ENCODE peak calls at places on chromosomes 16 and 17, in seven cellular contexts. R is H9, D is IMR-90, B is H1, A is mesenchymal stem cell, M is trophoblast cell, U is mesendoderm. X is an unnamed sample.

GRCh38 chr17:59872351-59872750 is 20.4 kb downstream of the TUBD1 start:
- DNase-seq in R (no peak), D (no peak), B (no peak), A (no peak), M (no peak), U (no peak), X (no peak)

GRCh38 chr16:75029854-75030253 is 31.0 kb downstream of the ZNRF1 start:
- DNase-seq in R (no peak), D (peak), B (no peak), A (peak), M (peak), U (no peak), X (no peak)

GRCh38 chr16:74568961-74569631 is 37.8 kb downstream of the GLG1 start:
- DNase-seq in R (no peak), D (peak), B (no peak), A (peak), M (peak), U (no peak), X (no peak)

GRCh38 chr17:1783834-1784611 is 22.2 kb downstream of the SERPINF1 start:
- DNase-seq in R (no peak), D (peak), B (no peak), A (peak), M (peak), U (peak), X (no peak)

GRCh38 chr17:8122391-8122922 is 1.4 kb downstream of the HES7 start:
- DNase-seq in R (peak), D (peak), B (peak), A (peak), M (peak), U (peak), X (no peak)

GRCh38 chr16:75532791-75533190 is 3.1 kb downstream of the CHST5 start:
- DNase-seq in R (no peak), D (no peak), B (no peak), A (no peak), M (no peak), U (no peak), X (no peak)

GRCh38 chr16:9308300-9309209 is 217.1 kb downstream of the HAPSTR1 start:
- DNase-seq in R (no peak), D (no peak), B (no peak), A (no peak), M (no peak), U (no peak), X (no peak)

GRCh38 chr16:59030923-59031485 is 296.9 kb upstream of the GOT2 start:
- DNase-seq in R (no peak), D (no peak), B (no peak), A (no peak), M (no peak), U (no peak), X (no peak)

GRCh38 chr16:1887711-1888354 is 15.9 kb upstream of the MEIOB start:
- DNase-seq in R (no peak), D (no peak), B (no peak), A (no peak), M (no peak), U (no peak), X (no peak)

GRCh38 chr17:19645608-19646250 is 2.8 kb upstream of the ALDH3A2 start:
- DNase-seq in R (peak), D (no peak), B (peak), A (peak), M (peak), U (peak), X (peak)

GRCh38 chr16:31455601-31456314 is 3.5 kb upstream of the ARMC5 start:
- DNase-seq in R (peak), D (no peak), B (peak), A (no peak), M (peak), U (peak), X (no peak)

GRCh38 chr17:15409721-15410247 is 57.6 kb downstream of the CDRT4 start:
- DNase-seq in R (no peak), D (peak), B (no peak), A (peak), M (peak), U (no peak), X (no peak)

GRCh38 chr17:29116652-29117439 is 63.4 kb downstream of the MYO18A start:
- DNase-seq in R (peak), D (peak), B (peak), A (peak), M (peak), U (peak), X (peak)

GRCh38 chr17:29115906-29116651 is 64.1 kb downstream of the MYO18A start:
- DNase-seq in R (peak), D (peak), B (peak), A (peak), M (peak), U (peak), X (no peak)

GRCh38 chr17:29117440-29117753 is 62.8 kb downstream of the MYO18A start:
- DNase-seq in R (no peak), D (no peak), B (no peak), A (no peak), M (no peak), U (no peak), X (no peak)

GRCh38 chr17:29114141-29114540 is 66.1 kb downstream of the MYO18A start:
- DNase-seq in R (no peak), D (no peak), B (no peak), A (no peak), M (no peak), U (no peak), X (no peak)

DNA sequence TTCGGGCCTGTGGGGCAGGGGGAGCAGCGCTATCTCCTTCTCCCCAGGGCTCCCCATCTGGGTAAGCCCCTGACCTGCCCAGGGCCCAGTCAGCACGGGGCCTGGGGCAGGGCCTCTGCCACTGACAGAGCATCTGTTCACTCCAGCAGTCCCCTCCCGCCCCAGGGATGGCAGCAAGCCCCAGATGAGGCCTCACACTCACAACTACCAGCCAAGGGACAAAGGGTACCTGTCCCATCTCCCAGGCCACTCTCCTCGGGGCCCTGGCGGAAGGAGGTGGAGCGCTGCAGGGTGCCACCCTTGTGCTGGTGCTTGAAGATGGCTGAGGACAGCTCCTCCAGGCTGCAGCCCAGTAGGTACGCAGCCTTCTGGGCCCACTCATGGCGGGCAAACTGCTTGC is 64.8 kb downstream of the MYO18A start:
- DNase-seq in R (no peak), D (no peak), B (no peak), A (no peak), M (no peak), U (no peak), X (no peak)
- H3K18ac ChIP-seq in R (no peak), D (no peak), B (no peak), A (no peak), M (no peak), U (no peak), X (peak)

GRCh38 chr17:46125831-46126230 is 67.4 kb downstream of the KANSL1 start:
- DNase-seq in R (no peak), D (peak), B (no peak), A (no peak), M (peak), U (no peak), X (no peak)

GRCh38 chr17:46126840-46127239 is 66.4 kb downstream of the KANSL1 start:
- DNase-seq in R (no peak), D (no peak), B (no peak), A (no peak), M (no peak), U (no peak), X (no peak)

GRCh38 chr17:46128453-46128852 is 64.8 kb downstream of the KANSL1 start:
- DNase-seq in R (no peak), D (no peak), B (no peak), A (no peak), M (no peak), U (no peak), X (no peak)

GRCh38 chr17:46127524-46127923 is 65.7 kb downstream of the KANSL1 start:
- DNase-seq in R (no peak), D (no peak), B (no peak), A (no peak), M (no peak), U (no peak), X (no peak)

DNA sequence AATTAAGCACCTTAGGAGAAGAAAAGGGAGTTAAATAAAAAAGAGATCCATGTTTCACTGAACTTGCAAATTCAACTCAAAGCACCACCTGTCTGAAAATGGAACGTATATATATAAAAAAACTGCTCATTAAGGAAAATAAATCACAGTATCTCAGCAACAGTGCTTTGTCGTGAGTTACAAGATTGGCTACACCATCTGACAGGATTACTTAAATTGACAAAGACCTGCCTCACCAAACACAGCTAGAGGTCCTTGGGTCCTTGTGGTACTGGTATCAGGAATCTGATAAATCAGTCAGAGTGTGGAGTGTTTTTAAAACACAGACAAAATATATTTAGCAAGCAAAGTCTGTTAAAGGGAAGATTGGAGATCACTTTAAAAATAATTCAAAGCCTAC is 63.9 kb downstream of the KANSL1 start:
- DNase-seq in R (no peak), D (no peak), B (no peak), A (no peak), M (no peak), U (no peak), X (no peak)
- H3K18ac ChIP-seq in R (no peak), D (no peak), B (no peak), A (no peak), M (no peak), U (no peak), X (no peak)

GRCh38 chr16:69503244-69503643 is 62.5 kb upstream of the NFAT5 start:
- DNase-seq in R (no peak), D (no peak), B (no peak), A (no peak), M (no peak), U (no peak), X (no peak)
- H3K18ac ChIP-seq in R (no peak), D (no peak), B (no peak), A (no peak), M (no peak), U (no peak), X (no peak)

GRCh38 chr17:6098466-6099180 is 28.4 kb downstream of the WSCD1 start:
- DNase-seq in R (peak), D (no peak), B (no peak), A (no peak), M (no peak), U (peak), X (no peak)
- H3K18ac ChIP-seq in R (peak), D (no peak), B (peak), A (no peak), M (no peak), U (no peak), X (peak)

GRCh38 chr17:76544123-76544915 is 4.5 kb downstream of the PRCD start:
- DNase-seq in R (peak), D (no peak), B (no peak), A (peak), M (no peak), U (peak), X (no peak)
- H3K18ac ChIP-seq in R (no peak), D (no peak), B (no peak), A (peak), M (no peak), U (peak), X (peak)

DNA sequence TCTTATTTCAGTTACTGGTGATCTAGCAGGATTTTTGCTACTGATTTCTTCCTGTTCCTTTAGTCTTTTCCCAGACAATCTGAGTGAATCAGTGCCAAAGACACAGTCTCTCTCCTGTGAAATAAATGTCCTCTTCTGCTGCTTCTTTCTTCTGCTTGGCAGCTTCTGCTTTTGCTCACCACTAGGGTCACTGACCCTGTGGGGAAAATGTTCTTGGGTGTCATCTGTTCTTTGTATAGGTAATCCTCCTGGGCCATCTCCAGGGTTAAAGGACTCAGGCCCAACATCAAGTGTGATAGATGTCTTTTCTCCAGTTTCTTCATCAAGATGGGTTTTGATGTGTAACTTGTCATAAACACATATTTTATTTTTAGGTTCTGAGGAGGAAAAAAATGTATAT is 5.2 kb downstream of the PALB2 start:
- DNase-seq in R (no peak), D (no peak), B (no peak), A (peak), M (no peak), U (peak), X (no peak)
- H3K18ac ChIP-seq in R (no peak), D (no peak), B (no peak), A (no peak), M (no peak), U (no peak), X (no peak)

DNA sequence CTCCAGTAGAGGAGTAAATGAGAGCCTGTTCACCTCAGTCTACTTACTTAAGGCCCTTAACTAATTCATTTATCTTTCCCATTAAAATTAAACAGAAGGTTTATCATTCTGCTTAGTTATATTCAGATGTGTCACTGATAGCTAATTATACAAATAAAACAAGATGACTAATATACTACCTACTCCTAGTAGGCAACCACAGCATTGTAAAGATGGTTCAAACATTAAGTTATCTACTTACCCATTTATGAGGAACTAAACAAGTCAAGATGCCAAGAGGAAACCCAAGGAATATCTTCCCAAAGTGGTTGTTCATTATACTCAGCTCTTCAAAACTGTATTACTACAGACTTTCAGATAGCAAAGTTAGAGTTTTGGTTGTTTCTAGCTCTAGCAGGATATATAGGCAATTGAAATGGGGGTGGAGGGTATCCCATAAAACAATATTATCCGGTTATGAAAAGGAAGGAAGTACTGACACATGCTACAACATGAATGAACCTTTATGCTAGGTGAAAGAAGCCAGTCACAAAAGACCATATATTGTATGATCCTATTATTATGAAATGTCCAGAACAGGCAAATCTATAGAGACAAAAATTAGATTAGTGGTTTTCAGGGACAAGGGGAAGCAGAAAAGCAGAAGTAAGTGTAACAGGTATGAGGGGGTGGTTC is 56.5 kb downstream of the SPAG9 start:
- DNase-seq in R (no peak), D (no peak), B (no peak), A (peak), M (no peak), U (no peak), X (no peak)
- H3K18ac ChIP-seq in R (no peak), D (no peak), B (no peak), A (no peak), M (no peak), U (no peak), X (no peak)